ENCODE peak calls at places on chromosomes 7 and 10, in seven cellular contexts. V is mesenchymal stem cell, Z is neuronal stem cell, A is mesendoderm, O is IMR-90, N is H9, U is trophoblast cell. S is an unnamed sample.

GRCh38 chr7:90692396-90692795 is 96.3 kb downstream of the CDK14 start:
- DNase-seq in O (peak), A (no peak), U (peak), V (no peak), N (no peak), Z (no peak), S (no peak)

GRCh38 chr10:92305133-92306072 is 14.4 kb downstream of the MARCHF5 start:
- DNase-seq in O (no peak), U (no peak), Z (no peak), V (no peak), A (no peak), N (no peak), S (no peak)

GRCh38 chr7:90033850-90034249 is 120.4 kb upstream of the STEAP1 start:
- DNase-seq in A (no peak), N (no peak), V (no peak), Z (no peak), O (no peak), U (no peak), S (no peak)

GRCh38 chr7:42493436-42494198 is 256.6 kb upstream of the GLI3 start:
- DNase-seq in V (peak), A (peak), U (peak), N (peak), O (peak), Z (peak), S (peak)

GRCh38 chr10:90945496-90946070 is 24.7 kb upstream of the ANKRD1 start:
- DNase-seq in V (no peak), N (no peak), O (no peak), U (no peak), A (no peak), Z (no peak), S (no peak)

GRCh38 chr10:116216676-116217075 is 56.3 kb downstream of the GFRA1 start:
- DNase-seq in U (no peak), V (no peak), Z (no peak), A (no peak), O (no peak), N (no peak), S (no peak)

GRCh38 chr7:28798233-28798632 is 159.9 kb downstream of the TRIL start:
- DNase-seq in V (no peak), A (no peak), O (no peak), Z (no peak), N (no peak), U (no peak), S (no peak)

GRCh38 chr10:35605191-35605590 is at the start of gene GJD4:
- DNase-seq in A (peak), Z (no peak), U (no peak), V (no peak), N (no peak), O (no peak), S (no peak)

GRCh38 chr7:22025075-22025474 is 79.4 kb upstream of the CDCA7L start:
- DNase-seq in V (no peak), N (no peak), A (no peak), O (no peak), U (no peak), Z (no peak), S (no peak)

GRCh38 chr10:131003455-131003854 is 308.1 kb downstream of the TCERG1L start:
- DNase-seq in O (no peak), V (no peak), A (no peak), Z (no peak), U (peak), N (no peak), S (no peak)

GRCh38 chr10:9762966-9763656 is 1254.6 kb upstream of the CELF2 start:
- DNase-seq in Z (no peak), U (peak), O (peak), A (no peak), V (peak), N (no peak), S (no peak)

GRCh38 chr7:80876894-80877414 is 41.9 kb downstream of the SEMA3C start:
- DNase-seq in N (no peak), U (peak), O (peak), Z (no peak), V (peak), A (peak), S (no peak)

GRCh38 chr7:128408709-128409434 is 910 bp downstream of the IMPDH1 start:
- DNase-seq in O (peak), U (no peak), V (peak), A (peak), Z (no peak), N (no peak), S (no peak)

GRCh38 chr7:128381161-128381821 is 19.8 kb upstream of the PRRT4 start:
- DNase-seq in A (peak), V (no peak), N (peak), O (no peak), Z (no peak), U (no peak), S (peak)

GRCh38 chr7:134948246-134948645 is 38.1 kb upstream of the AGBL3 start:
- DNase-seq in O (peak), A (no peak), U (no peak), V (no peak), Z (no peak), N (no peak), S (no peak)

GRCh38 chr7:134948736-134949135 is 37.6 kb upstream of the AGBL3 start:
- DNase-seq in V (peak), O (peak), A (no peak), U (peak), Z (no peak), N (no peak), S (no peak)

GRCh38 chr7:134947831-134948230 is 38.5 kb upstream of the AGBL3 start:
- DNase-seq in Z (no peak), A (no peak), O (no peak), V (no peak), U (no peak), N (no peak), S (no peak)

GRCh38 chr7:134946260-134946659 is 40.0 kb upstream of the AGBL3 start:
- DNase-seq in Z (no peak), N (no peak), A (no peak), V (no peak), U (no peak), O (peak), S (no peak)

DNA sequence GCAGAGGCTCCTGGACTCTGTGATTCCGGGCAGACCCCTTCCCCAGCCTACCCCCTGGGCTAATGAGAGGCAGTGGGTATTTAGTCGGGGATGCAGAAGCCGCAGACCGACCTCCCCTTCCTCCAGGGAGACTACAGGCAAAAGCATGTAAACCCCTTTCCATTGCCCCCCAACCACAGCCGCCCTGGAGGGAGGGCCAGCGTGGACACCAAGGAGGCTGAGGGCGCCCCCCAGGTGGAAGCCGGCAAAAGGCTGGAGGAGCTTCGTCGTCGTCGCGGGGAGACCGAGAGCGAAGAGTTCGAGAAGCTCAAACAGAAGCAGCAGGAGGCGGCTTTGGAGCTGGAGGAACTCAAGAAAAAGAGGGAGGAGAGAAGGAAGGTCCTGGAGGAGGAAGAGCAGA is 39.0 kb upstream of the AGBL3 start:
- DNase-seq in N (no peak), U (no peak), A (no peak), O (no peak), V (no peak), Z (no peak), S (no peak)
- H2BK120ac ChIP-seq in N (no peak), U (no peak), A (no peak), O (no peak), V (peak), Z (no peak), S (no peak)

GRCh38 chr7:36226151-36226550 is 73.1 kb downstream of the EEPD1 start:
- DNase-seq in N (no peak), O (no peak), A (no peak), U (no peak), Z (no peak), V (no peak), S (no peak)
- H2BK120ac ChIP-seq in N (no peak), O (peak), A (no peak), U (no peak), Z (no peak), V (no peak), S (no peak)

GRCh38 chr10:3034611-3035010 is 32.7 kb upstream of the PFKP start:
- DNase-seq in A (no peak), V (no peak), U (no peak), Z (no peak), O (no peak), N (no peak), S (no peak)
- H2BK120ac ChIP-seq in A (no peak), V (no peak), U (no peak), Z (no peak), O (no peak), N (no peak), S (no peak)

DNA sequence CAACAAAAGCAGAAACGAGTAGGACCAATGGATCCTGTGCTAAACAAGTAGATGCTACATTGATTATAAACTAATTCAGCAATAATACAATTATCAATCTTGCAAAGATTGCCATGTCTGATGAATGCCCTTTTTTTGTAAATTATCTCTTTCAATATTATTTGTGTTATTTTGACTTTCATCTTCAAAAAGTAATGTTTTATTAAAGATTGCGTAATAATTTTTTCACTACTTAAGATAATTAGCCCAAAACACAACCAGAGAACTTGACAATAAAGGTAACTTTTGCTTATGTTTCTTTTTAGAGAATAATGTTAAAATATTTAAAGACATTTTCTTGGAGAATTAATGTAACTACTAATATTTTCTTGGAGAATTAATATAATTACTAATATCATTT is 553.8 kb upstream of the VSTM2A start:
- DNase-seq in A (no peak), U (no peak), O (no peak), Z (no peak), N (no peak), V (no peak), S (no peak)
- H2BK120ac ChIP-seq in A (no peak), U (no peak), O (no peak), Z (no peak), N (no peak), V (no peak), S (no peak)

DNA sequence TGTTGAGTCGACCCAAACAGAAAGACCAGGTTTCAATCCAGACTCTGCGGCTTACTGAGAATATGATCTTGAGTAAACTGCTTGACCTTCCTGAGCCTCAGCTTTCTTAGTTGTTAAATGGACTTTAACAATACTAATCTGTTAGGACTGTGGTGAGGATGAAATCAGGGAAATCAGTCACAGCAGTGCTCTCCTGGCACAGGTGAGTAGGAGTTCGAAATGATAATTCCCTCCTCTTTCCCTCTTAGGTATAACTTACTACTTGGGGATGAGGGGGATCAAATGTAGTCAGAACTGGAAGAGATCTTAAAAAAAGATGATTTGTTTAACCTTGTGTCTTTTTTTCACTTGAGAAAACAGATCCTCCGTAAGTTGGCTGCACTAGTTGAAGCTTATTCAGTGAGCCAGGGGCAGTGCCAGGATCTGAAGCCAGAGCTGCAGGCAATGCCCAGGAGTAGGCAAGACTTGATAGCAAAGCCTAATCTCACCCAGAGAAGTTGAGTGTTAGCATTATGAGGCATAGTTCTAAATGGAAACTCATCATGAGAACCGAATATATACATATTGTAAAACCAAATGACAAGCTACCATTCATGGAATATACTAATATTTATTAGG is 1.8 kb upstream of the MAGI2 start:
- DNase-seq in O (no peak), Z (no peak), A (no peak), N (no peak), U (no peak), V (no peak), S (no peak)
- H2BK120ac ChIP-seq in O (peak), Z (no peak), A (no peak), N (no peak), U (no peak), V (no peak), S (no peak)

GRCh38 chr7:116782177-116782711 is 80.1 kb upstream of the CAPZA2 start:
- DNase-seq in N (no peak), U (peak), Z (peak), V (no peak), A (peak), O (peak), S (no peak)

GRCh38 chr7:116779921-116780320 is 82.5 kb upstream of the CAPZA2 start:
- DNase-seq in U (peak), V (no peak), A (no peak), Z (no peak), N (no peak), O (no peak), S (no peak)

GRCh38 chr7:116780966-116781365 is 81.4 kb upstream of the CAPZA2 start:
- DNase-seq in N (peak), O (no peak), A (peak), U (peak), V (no peak), Z (no peak), S (no peak)

GRCh38 chr7:116780521-116780920 is 81.9 kb upstream of the CAPZA2 start:
- DNase-seq in A (no peak), N (no peak), Z (no peak), U (no peak), V (no peak), O (no peak), S (no peak)

GRCh38 chr7:116781584-116781983 is 80.8 kb upstream of the CAPZA2 start:
- DNase-seq in N (no peak), Z (no peak), O (no peak), V (no peak), A (no peak), U (no peak), S (no peak)
- H2BK120ac ChIP-seq in N (no peak), Z (no peak), O (peak), V (no peak), A (no peak), U (peak), S (no peak)

GRCh38 chr7:40903872-40904271 is 769.1 kb downstream of the SUGCT start:
- DNase-seq in N (no peak), A (no peak), Z (no peak), V (no peak), U (no peak), O (no peak), S (no peak)

GRCh38 chr7:40899151-40899550 is 764.3 kb downstream of the SUGCT start:
- DNase-seq in N (no peak), A (no peak), V (no peak), Z (no peak), O (no peak), U (peak), S (no peak)

GRCh38 chr7:40899651-40900507 is 765.1 kb downstream of the SUGCT start:
- DNase-seq in A (no peak), V (no peak), U (peak), Z (no peak), N (no peak), O (no peak), S (no peak)
- H2BK120ac ChIP-seq in A (no peak), V (no peak), U (no peak), Z (no peak), N (no peak), O (no peak), S (no peak)

DNA sequence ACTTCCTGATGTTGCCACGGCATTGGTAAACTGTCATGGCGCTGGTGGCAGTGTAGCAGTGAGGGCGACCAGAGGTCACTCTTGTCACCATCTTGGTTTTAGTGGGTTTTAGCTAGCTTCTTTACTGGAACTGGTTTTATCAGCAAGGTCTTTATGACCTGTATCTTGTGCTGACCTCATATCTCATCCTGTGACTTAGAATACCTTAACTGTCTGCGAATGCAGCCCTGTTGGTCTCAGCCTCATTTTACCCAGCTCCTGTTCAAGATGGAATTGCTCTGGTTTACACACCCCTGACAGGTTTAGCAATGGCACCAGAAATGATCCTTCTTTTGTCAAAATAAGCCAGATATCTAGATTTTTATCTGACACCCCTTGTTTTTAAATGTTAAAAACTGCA is 85.3 kb downstream of the ARL4A start:
- DNase-seq in V (no peak), A (no peak), U (no peak), O (no peak), Z (no peak), N (no peak), S (no peak)
- H2BK120ac ChIP-seq in V (no peak), A (no peak), U (no peak), O (no peak), Z (no peak), N (no peak), S (no peak)

DNA sequence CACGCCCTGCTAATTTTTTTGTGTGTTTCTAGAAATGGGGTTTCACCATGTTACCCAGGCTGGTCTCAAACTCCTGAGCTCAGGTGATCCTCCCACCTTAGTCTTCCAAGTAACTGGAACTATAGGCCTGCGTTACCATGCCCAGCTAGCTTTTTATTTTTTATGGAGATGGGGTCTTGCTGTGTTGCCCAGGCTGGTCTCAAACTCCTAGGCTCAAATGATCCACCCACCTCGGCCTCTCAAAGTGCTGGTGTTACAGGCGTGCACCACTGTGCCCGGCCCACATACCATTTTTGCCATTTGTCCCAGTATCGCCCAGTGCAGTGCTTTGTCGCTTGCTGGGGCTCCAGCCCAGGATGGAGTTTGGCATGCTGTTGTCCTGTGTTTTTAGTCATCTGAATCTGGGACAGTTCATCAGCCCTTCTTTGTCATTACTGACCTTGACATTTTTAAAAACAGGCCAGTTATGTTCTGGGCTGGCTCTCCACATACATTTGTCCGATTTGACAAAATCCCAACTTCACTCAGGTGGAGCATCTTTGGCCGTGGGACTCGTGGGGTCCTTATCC is 16.7 kb downstream of the FOXK1 start:
- DNase-seq in A (no peak), V (no peak), Z (no peak), O (no peak), U (no peak), N (no peak), S (no peak)
- H2BK120ac ChIP-seq in A (no peak), V (no peak), Z (no peak), O (no peak), U (no peak), N (no peak), S (no peak)